ENCODE peak calls at places on chromosomes 6 and 20, in ten cellular contexts. P, X, V, S, A, U, W, J, M and E are unnamed samples.

GRCh38 chr6:150297327-150298028 is 71.3 kb upstream of the IYD start:
- DNase-seq in P (no peak), X (no peak), V (no peak), S (no peak), A (peak; percentile 94), U (no peak), W (peak; percentile 55), J (no peak), M (no peak), E (no peak)

GRCh38 chr6:105874835-105875626 is 211.1 kb upstream of the PRDM1 start:
- DNase-seq in P (no peak), X (no peak), V (no peak), S (no peak), A (no peak), U (no peak), W (no peak), J (no peak), M (peak; percentile 39), E (no peak)

GRCh38 chr6:123715243-123715863 is 78.6 kb upstream of the TRDN start:
- DNase-seq in P (no peak), X (no peak), V (no peak), S (peak; percentile 7), A (peak; percentile 5), U (no peak), W (peak; percentile 25), J (no peak), M (peak; percentile 46), E (no peak)

GRCh38 chr6:82331031-82331773 is 32.4 kb upstream of the TPBG start:
- DNase-seq in P (no peak), X (no peak), V (peak; percentile 68), S (no peak), A (peak; percentile 70), U (no peak), W (peak; percentile 29), J (no peak), M (peak; percentile 42), E (no peak)

GRCh38 chr6:161091972-161092701 is 100.6 kb downstream of the MAP3K4 start:
- DNase-seq in P (no peak), X (no peak), V (no peak), S (no peak), A (peak; percentile 50), U (no peak), W (no peak), J (no peak), M (no peak), E (no peak)

GRCh38 chr6:42190784-42191183 is 4.0 kb downstream of the GUCA1B start:
- DNase-seq in P (no peak), X (no peak), V (no peak), S (no peak), A (no peak), U (no peak), W (peak; percentile 64), J (no peak), M (no peak), E (no peak)

GRCh38 chr20:51697119-51697826 is 70.9 kb downstream of the ATP9A start:
- DNase-seq in P (no peak), X (no peak), V (no peak), S (no peak), A (no peak), U (no peak), W (peak; percentile 35), J (no peak), M (no peak), E (no peak)

GRCh38 chr6:46221221-46221793 is 50.5 kb upstream of the ENPP5 start:
- DNase-seq in P (no peak), X (no peak), V (peak; percentile 52), S (peak; percentile 18), A (peak; percentile 36), U (no peak), W (peak; percentile 52), J (no peak), M (peak; percentile 69), E (no peak)

GRCh38 chr20:44247131-44247571 is at the start of gene GDAP1L1:
- DNase-seq in P (no peak), X (peak; percentile 73), V (no peak), S (no peak), A (no peak), U (no peak), W (no peak), J (peak; percentile 66), M (no peak), E (no peak)

DNA sequence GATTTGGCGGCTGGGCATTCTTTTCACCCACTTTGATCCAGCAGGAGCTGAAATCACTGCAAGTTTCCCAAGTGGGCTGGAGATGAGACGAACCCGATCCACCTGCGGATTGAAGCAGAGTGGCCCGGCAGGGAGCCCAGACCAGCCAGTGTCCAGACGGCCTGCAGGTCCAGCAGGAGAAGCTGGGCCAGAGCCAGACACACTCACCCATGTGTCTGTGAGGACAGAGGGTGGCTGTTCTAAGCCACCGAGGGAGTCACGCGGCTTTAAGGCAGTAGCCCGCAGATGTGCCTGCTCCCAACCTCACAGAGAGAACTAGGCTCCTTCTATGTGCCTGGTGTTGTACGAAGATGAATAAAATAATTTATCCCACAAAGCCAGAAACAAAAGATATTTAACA is 200.7 kb downstream of the WDR27 start:
- DNase-seq in P (no peak), X (no peak), V (no peak), S (no peak), A (no peak), U (no peak), W (no peak), J (no peak), M (no peak), E (no peak)
- TF ChIP-seq CTCF in P (no peak), X (no peak), V (no peak), S (no peak), A (no peak), U (no peak), W (no peak), J (no peak), M (no peak), E (no peak)

GRCh38 chr20:38973546-38974120 is 11.5 kb downstream of the DHX35 start:
- DNase-seq in P (no peak), X (no peak), V (no peak), S (no peak), A (no peak), U (no peak), W (peak; percentile 18), J (no peak), M (no peak), E (no peak)

GRCh38 chr20:38969708-38970107 is 7.6 kb downstream of the DHX35 start:
- DNase-seq in P (no peak), X (no peak), V (no peak), S (no peak), A (no peak), U (no peak), W (no peak), J (no peak), M (no peak), E (no peak)

GRCh38 chr20:38973107-38973506 is 11.0 kb downstream of the DHX35 start:
- DNase-seq in P (no peak), X (no peak), V (no peak), S (no peak), A (no peak), U (no peak), W (no peak), J (no peak), M (no peak), E (no peak)

GRCh38 chr20:38968090-38968489 is 5.9 kb downstream of the DHX35 start:
- DNase-seq in P (no peak), X (no peak), V (no peak), S (no peak), A (no peak), U (no peak), W (no peak), J (no peak), M (no peak), E (no peak)

GRCh38 chr20:38970302-38970701 is 8.2 kb downstream of the DHX35 start:
- DNase-seq in P (no peak), X (no peak), V (no peak), S (no peak), A (peak; percentile 44), U (no peak), W (peak; percentile 39), J (no peak), M (no peak), E (no peak)
- TF ChIP-seq CTCF in P (no peak), X (no peak), V (no peak), S (no peak), A (no peak), U (no peak), W (no peak), J (no peak), M (no peak), E (no peak)

DNA sequence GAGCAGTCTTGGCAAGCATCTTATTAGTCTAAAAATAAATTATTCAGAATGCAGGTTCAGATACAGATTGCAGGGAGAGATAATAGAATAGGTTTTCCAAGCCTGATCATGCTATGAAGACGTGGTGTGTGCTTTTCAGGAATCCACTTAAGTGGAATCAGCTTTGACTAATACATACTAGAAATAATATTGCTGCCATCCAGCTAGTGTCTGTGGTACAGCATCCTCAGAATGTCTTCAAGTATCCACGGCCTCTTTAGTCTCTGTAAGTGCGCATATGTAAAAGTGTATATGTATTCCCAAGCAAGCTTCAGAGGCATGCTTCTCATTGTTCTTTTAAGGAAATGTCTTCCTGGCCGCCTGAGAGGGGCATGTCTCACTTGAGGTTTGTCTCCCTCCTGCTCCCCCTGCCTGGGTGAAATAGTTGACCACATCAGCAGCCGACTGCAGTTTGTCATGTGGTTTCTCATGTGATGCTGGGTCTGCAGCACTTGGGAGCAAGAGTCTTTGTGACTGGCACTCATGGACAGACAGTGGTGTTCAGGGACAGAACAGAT is 150.9 kb downstream of the PRL start:
- DNase-seq in P (no peak), X (peak; percentile 24), V (peak; percentile 39), S (no peak), A (no peak), U (no peak), W (peak; percentile 65), J (peak; percentile 86), M (no peak), E (no peak)
- TF ChIP-seq CTCF in P (no peak), X (no peak), V (peak; percentile 42), S (no peak), A (no peak), U (no peak), W (peak; percentile 30), J (peak; percentile 39), M (no peak), E (peak; percentile 49)

GRCh38 chr20:54294094-54294493 is 86.2 kb downstream of the PFDN4 start:
- DNase-seq in P (no peak), X (no peak), V (no peak), S (no peak), A (no peak), U (no peak), W (no peak), J (no peak), M (no peak), E (no peak)

GRCh38 chr20:54292186-54292585 is 84.3 kb downstream of the PFDN4 start:
- DNase-seq in P (no peak), X (no peak), V (no peak), S (no peak), A (peak; percentile 26), U (no peak), W (peak; percentile 33), J (no peak), M (no peak), E (no peak)

GRCh38 chr20:54291339-54292060 is 83.6 kb downstream of the PFDN4 start:
- DNase-seq in P (no peak), X (no peak), V (peak; percentile 38), S (no peak), A (no peak), U (no peak), W (no peak), J (no peak), M (no peak), E (no peak)

GRCh38 chr20:54293526-54293925 is 85.6 kb downstream of the PFDN4 start:
- DNase-seq in P (no peak), X (no peak), V (no peak), S (no peak), A (no peak), U (no peak), W (peak; percentile 48), J (no peak), M (no peak), E (no peak)

GRCh38 chr20:54290636-54291035 is 82.7 kb downstream of the PFDN4 start:
- DNase-seq in P (no peak), X (no peak), V (no peak), S (no peak), A (no peak), U (no peak), W (no peak), J (no peak), M (no peak), E (no peak)
- TF ChIP-seq CTCF in P (no peak), X (no peak), V (no peak), S (no peak), A (no peak), U (no peak), W (no peak), J (no peak), M (no peak), E (no peak)